ENCODE peak calls at places on chromosomes 5 and 9, in ten cellular contexts. P, T, L, Z, D, S, W, O, Y and F are unnamed samples.
A peak's percentile ranks its signal among the peaks of the same experiment; 100 is the strongest.

GRCh38 chr5:106288977-106289376 is 1381.8 kb downstream of the EFNA5 start:
- DNase-seq in P (no peak), T (no peak), L (no peak), Z (no peak), D (no peak), S (no peak), W (no peak), O (no peak), Y (no peak), F (no peak)

GRCh38 chr9:20238921-20239320 is 383.4 kb downstream of the MLLT3 start:
- DNase-seq in P (no peak), T (no peak), L (no peak), Z (no peak), D (no peak), S (no peak), W (no peak), O (no peak), Y (no peak), F (no peak)

GRCh38 chr9:86102626-86103025 is 3.3 kb upstream of the GOLM1 start:
- DNase-seq in P (no peak), T (no peak), L (no peak), Z (no peak), D (no peak), S (no peak), W (no peak), O (no peak), Y (no peak), F (no peak)

GRCh38 chr5:127517110-127517479 is 345 bp upstream of the PRRC1 start:
- DNase-seq in P (no peak), T (no peak), L (peak; percentile 1), Z (no peak), D (no peak), S (no peak), W (peak; percentile 17), O (peak; percentile 57), Y (no peak), F (no peak)

GRCh38 chr5:169142264-169142970 is 158.5 kb downstream of the SLIT3 start:
- DNase-seq in P (peak; percentile 68), T (no peak), L (no peak), Z (no peak), D (no peak), S (no peak), W (peak; percentile 60), O (no peak), Y (peak; percentile 28), F (no peak)

GRCh38 chr9:122180633-122181032 is 20.9 kb downstream of the MORN5 start:
- DNase-seq in P (peak; percentile 78), T (no peak), L (no peak), Z (peak; percentile 80), D (peak; percentile 57), S (no peak), W (no peak), O (peak; percentile 60), Y (no peak), F (peak; percentile 57)

GRCh38 chr5:68187268-68188055 is 28.1 kb upstream of the PIK3R1 start:
- DNase-seq in P (peak; percentile 48), T (peak; percentile 76), L (no peak), Z (no peak), D (no peak), S (no peak), W (peak; percentile 23), O (no peak), Y (peak; percentile 47), F (no peak)

GRCh38 chr5:127210082-127210481 is 80.5 kb upstream of the MEGF10 start:
- DNase-seq in P (no peak), T (no peak), L (no peak), Z (no peak), D (no peak), S (no peak), W (no peak), O (no peak), Y (no peak), F (no peak)

GRCh38 chr5:133754575-133755169 is 142.3 kb upstream of the FSTL4 start:
- DNase-seq in P (peak; percentile 48), T (no peak), L (no peak), Z (no peak), D (no peak), S (no peak), W (no peak), O (peak; percentile 28), Y (no peak), F (no peak)

GRCh38 chr5:132258102-132259060 is 885 bp downstream of the PDLIM4 start:
- DNase-seq in P (no peak), T (no peak), L (no peak), Z (no peak), D (no peak), S (no peak), W (no peak), O (no peak), Y (peak; percentile 23), F (no peak)

GRCh38 chr5:74390822-74391221 is 249.7 kb downstream of the ENC1 start:
- DNase-seq in P (no peak), T (no peak), L (no peak), Z (no peak), D (no peak), S (no peak), W (no peak), O (no peak), Y (no peak), F (no peak)

GRCh38 chr9:115997923-115998322 is 155.7 kb upstream of the PAPPA start:
- DNase-seq in P (peak; percentile 82), T (no peak), L (no peak), Z (peak; percentile 42), D (peak; percentile 48), S (no peak), W (no peak), O (no peak), Y (no peak), F (peak; percentile 80)

DNA sequence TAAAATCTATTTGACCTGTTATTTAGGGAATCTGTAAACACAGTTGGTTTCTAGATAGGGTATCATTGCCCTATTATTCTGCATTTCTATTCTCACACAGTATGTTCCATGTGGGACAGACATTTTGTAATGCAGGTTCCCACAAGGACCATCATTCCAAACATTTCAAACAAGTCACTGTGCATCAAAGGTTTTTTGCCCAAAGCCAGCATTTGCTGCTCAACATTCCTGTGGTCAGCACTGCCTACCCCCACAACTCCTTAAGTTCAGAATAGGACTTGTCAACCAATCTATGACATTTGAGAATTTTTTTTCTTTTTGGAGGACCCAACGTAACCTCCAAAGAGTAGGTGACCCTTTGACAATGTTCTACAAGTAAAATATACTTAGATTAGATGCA is 95.7 kb downstream of the LPAR1 start:
- DNase-seq in P (peak; percentile 69), T (no peak), L (no peak), Z (no peak), D (no peak), S (no peak), W (no peak), O (no peak), Y (no peak), F (peak; percentile 48)
- H3K4me3 ChIP-seq in P (no peak overlapping the region), T (no peak overlapping the region), L (no peak overlapping the region), Z (no peak overlapping the region), D (no peak overlapping the region), S (no peak overlapping the region), W (no peak overlapping the region), O (no peak overlapping the region), Y (no peak overlapping the region), F (no peak overlapping the region)

GRCh38 chr5:159210846-159211245 is 1.5 kb upstream of the RNF145 start:
- DNase-seq in P (no peak), T (no peak), L (no peak), Z (no peak), D (no peak), S (no peak), W (no peak), O (no peak), Y (no peak), F (no peak)

GRCh38 chr5:159211712-159212111 is 2.4 kb upstream of the RNF145 start:
- DNase-seq in P (no peak), T (no peak), L (no peak), Z (no peak), D (no peak), S (no peak), W (no peak), O (no peak), Y (peak; percentile 72), F (no peak)

GRCh38 chr5:159208508-159209437 is 580 bp downstream of the RNF145 start:
- DNase-seq in P (peak; percentile 63), T (peak; percentile 82), L (no peak), Z (no peak), D (no peak), S (no peak), W (peak; percentile 54), O (peak; percentile 9), Y (peak; percentile 53), F (no peak)

GRCh38 chr5:159209438-159210305 is at the start of gene RNF145:
- DNase-seq in P (peak; percentile 89), T (peak; percentile 96), L (peak; percentile 89), Z (no peak), D (peak; percentile 59), S (peak; percentile 93), W (peak; percentile 88), O (peak; percentile 58), Y (peak; percentile 82), F (peak; percentile 52)

DNA sequence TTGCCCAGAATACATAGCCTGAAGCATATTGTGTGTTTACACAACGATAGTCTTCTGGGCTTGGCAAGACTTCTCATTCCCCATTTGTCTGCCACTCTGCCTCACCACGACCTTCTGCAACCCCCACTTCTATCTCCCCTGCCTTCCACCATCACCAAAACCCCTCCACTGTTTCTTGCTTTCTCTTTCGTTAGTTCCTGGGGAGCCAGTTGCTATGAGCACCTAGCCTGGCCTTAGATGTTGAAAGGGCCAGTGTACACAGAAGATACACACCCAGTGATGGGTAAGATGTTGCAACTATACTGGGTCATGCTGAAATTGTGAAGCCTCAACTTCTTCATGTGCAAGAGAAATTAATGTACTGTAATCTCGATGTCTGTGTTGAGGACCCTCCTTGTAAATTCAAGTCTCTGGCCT is 961 bp upstream of the RNF145 start:
- DNase-seq in P (peak; percentile 22), T (no peak), L (no peak), Z (no peak), D (no peak), S (no peak), W (no peak), O (peak; percentile 53), Y (peak; percentile 58), F (no peak)
- H3K4me3 ChIP-seq in P (no peak overlapping the region), T (no peak overlapping the region), L (peak overlapping the region; percentile 77), Z (no peak overlapping the region), D (no peak overlapping the region), S (peak overlapping the region; percentile 90), W (no peak overlapping the region), O (peak overlapping the region; percentile 88), Y (peak overlapping the region; percentile 84), F (no peak overlapping the region)

DNA sequence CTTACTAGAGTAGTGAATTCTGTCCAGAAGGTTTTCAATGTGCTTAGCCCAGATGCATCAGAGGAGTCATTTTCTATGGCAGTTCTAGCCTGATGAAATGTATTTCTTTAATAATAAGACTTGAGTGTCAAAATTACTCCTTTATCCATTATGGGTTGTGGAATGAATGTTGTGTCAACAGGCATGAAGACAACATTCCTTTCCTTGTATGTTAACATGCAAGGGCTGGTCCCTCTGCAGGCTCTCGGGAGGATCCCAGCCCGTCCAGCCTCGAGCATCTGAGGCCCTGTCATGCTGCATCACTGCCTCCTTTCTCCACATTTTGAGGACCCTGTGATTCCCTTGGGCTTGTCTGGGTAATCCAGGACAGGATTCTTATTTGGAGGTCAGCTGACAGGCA is 42.9 kb upstream of the FAM120AOS start:
- DNase-seq in P (no peak), T (no peak), L (no peak), Z (no peak), D (no peak), S (no peak), W (no peak), O (no peak), Y (no peak), F (no peak)
- H3K4me3 ChIP-seq in P (no peak overlapping the region), T (no peak overlapping the region), L (no peak overlapping the region), Z (no peak overlapping the region), D (no peak overlapping the region), S (no peak overlapping the region), W (no peak overlapping the region), O (no peak overlapping the region), Y (no peak overlapping the region), F (no peak overlapping the region)

GRCh38 chr9:114232091-114232440 is 76.7 kb downstream of the COL27A1 start:
- DNase-seq in P (no peak), T (no peak), L (no peak), Z (no peak), D (no peak), S (no peak), W (no peak), O (no peak), Y (no peak), F (no peak)
- H3K4me3 ChIP-seq in P (no peak overlapping the region), T (no peak overlapping the region), L (no peak overlapping the region), Z (no peak overlapping the region), D (no peak overlapping the region), S (no peak overlapping the region), W (no peak overlapping the region), O (no peak overlapping the region), Y (no peak overlapping the region), F (no peak overlapping the region)